ENCODE peak calls at places on chromosomes 13 and 19, in eight cellular contexts. C, P, Z, E, Q, U, L and T are unnamed samples.
A peak's percentile ranks its signal among the peaks of the same experiment; 100 is the strongest.

GRCh38 chr13:47831265-47831664 is 169.8 kb downstream of the SUCLA2 start:
- DNase-seq in C (no peak), P (no peak), Z (peak; percentile 53), E (peak; percentile 23), Q (no peak), U (no peak), L (no peak), T (peak; percentile 61)

GRCh38 chr19:50632151-50632835 is 7.4 kb downstream of the SYT3 start:
- DNase-seq in C (no peak), P (no peak), Z (no peak), E (no peak), Q (no peak), U (no peak), L (no peak), T (no peak)

GRCh38 chr19:3387645-3388589 is 21.5 kb downstream of the NFIC start:
- DNase-seq in C (peak; percentile 90), P (no peak), Z (peak; percentile 95), E (peak; percentile 39), Q (peak; percentile 93), U (no peak), L (peak; percentile 89), T (peak; percentile 94)

GRCh38 chr19:3687774-3688706 is 12.2 kb downstream of the PIP5K1C start:
- DNase-seq in C (no peak), P (peak; percentile 32), Z (no peak), E (no peak), Q (no peak), U (no peak), L (no peak), T (no peak)

GRCh38 chr13:26965976-26966375 is 205.4 kb upstream of the GPR12 start:
- DNase-seq in C (peak; percentile 34), P (no peak), Z (peak; percentile 55), E (peak; percentile 93), Q (no peak), U (no peak), L (no peak), T (no peak)

GRCh38 chr13:114203536-114203935 is 24.5 kb downstream of the CFAP97D2 start:
- DNase-seq in C (no peak), P (no peak), Z (no peak), E (no peak), Q (no peak), U (no peak), L (no peak), T (no peak)

GRCh38 chr13:93709511-93710244 is 483.1 kb downstream of the GPC6 start:
- DNase-seq in C (no peak), P (no peak), Z (peak; percentile 66), E (no peak), Q (no peak), U (no peak), L (no peak), T (peak; percentile 78)

GRCh38 chr19:35399948-35400772 is 29.3 kb downstream of the GPR42 start:
- DNase-seq in C (no peak), P (no peak), Z (no peak), E (no peak), Q (no peak), U (no peak), L (no peak), T (no peak)

GRCh38 chr19:33772858-33773180 is 23.9 kb upstream of the KCTD15 start:
- DNase-seq in C (no peak), P (no peak), Z (no peak), E (no peak), Q (no peak), U (no peak), L (no peak), T (no peak)

GRCh38 chr13:106440846-106441245 is 94.6 kb downstream of the EFNB2 start:
- DNase-seq in C (no peak), P (no peak), Z (no peak), E (no peak), Q (no peak), U (no peak), L (no peak), T (no peak)

GRCh38 chr19:51093510-51094345 is 11.0 kb upstream of the KLK14 start:
- DNase-seq in C (no peak), P (no peak), Z (peak; percentile 17), E (no peak), Q (no peak), U (no peak), L (no peak), T (no peak)

GRCh38 chr13:95153647-95154405 is 147.4 kb downstream of the ABCC4 start:
- DNase-seq in C (no peak), P (no peak), Z (peak; percentile 42), E (peak; percentile 21), Q (no peak), U (no peak), L (no peak), T (peak; percentile 49)

GRCh38 chr19:41325947-41326706 is 16.2 kb downstream of the CCDC97 start:
- DNase-seq in C (no peak), P (peak; percentile 34), Z (peak; percentile 80), E (peak; percentile 80), Q (no peak), U (no peak), L (no peak), T (peak; percentile 58)

GRCh38 chr19:45079063-45079910 is at the start of gene GEMIN7:
- DNase-seq in C (peak; percentile 65), P (peak; percentile 86), Z (peak; percentile 91), E (peak; percentile 59), Q (peak; percentile 73), U (no peak), L (peak; percentile 67), T (peak; percentile 68)

GRCh38 chr19:608155-609000 is 18.7 kb downstream of the HCN2 start:
- DNase-seq in C (no peak), P (no peak), Z (no peak), E (no peak), Q (no peak), U (no peak), L (no peak), T (no peak)